ENCODE peak calls at places on chromosomes 4 and X, in ten cellular contexts. One of them, this sample, is unnamed.

GRCh38 chrX:39022106-39022505 is 220.8 kb downstream of the MID1IP1 start:
- DNase-seq in pancreas: no peak
- DNase-seq in A549: no peak
- DNase-seq in left lung: no peak
- DNase-seq in ovary: no peak
- DNase-seq in heart right ventricle: no peak
- DNase-seq in right atrium auricular region: no peak
- DNase-seq in endothelial cell of umbilical vein: no peak
- DNase-seq in left ventricle myocardium inferior: no peak
- DNase-seq in aorta: no peak
- DNase-seq in this sample: no peak

GRCh38 chr4:7806080-7806630 is 133.5 kb downstream of the AFAP1 start:
- DNase-seq in pancreas: no peak
- DNase-seq in A549: peak; percentile 92
- DNase-seq in left lung: peak; percentile 75
- DNase-seq in ovary: peak; percentile 88
- DNase-seq in heart right ventricle: peak; percentile 88
- DNase-seq in right atrium auricular region: peak; percentile 89
- DNase-seq in endothelial cell of umbilical vein: peak; percentile 55
- DNase-seq in left ventricle myocardium inferior: peak; percentile 88
- DNase-seq in aorta: peak; percentile 87
- DNase-seq in this sample: peak; percentile 86

GRCh38 chr4:156347412-156348075 is 393.9 kb upstream of the CTSO start:
- DNase-seq in pancreas: no peak
- DNase-seq in A549: no peak
- DNase-seq in left lung: no peak
- DNase-seq in ovary: no peak
- DNase-seq in heart right ventricle: no peak
- DNase-seq in right atrium auricular region: no peak
- DNase-seq in endothelial cell of umbilical vein: no peak
- DNase-seq in left ventricle myocardium inferior: no peak
- DNase-seq in aorta: no peak
- DNase-seq in this sample: no peak

GRCh38 chrX:24759786-24760185 is 66.1 kb downstream of the POLA1 start:
- DNase-seq in pancreas: no peak
- DNase-seq in A549: no peak
- DNase-seq in left lung: no peak
- DNase-seq in ovary: no peak
- DNase-seq in heart right ventricle: no peak
- DNase-seq in right atrium auricular region: no peak
- DNase-seq in endothelial cell of umbilical vein: no peak
- DNase-seq in left ventricle myocardium inferior: no peak
- DNase-seq in aorta: no peak
- DNase-seq in this sample: no peak

GRCh38 chrX:9525511-9526248 is 60.8 kb downstream of the TBL1X start:
- DNase-seq in pancreas: no peak
- DNase-seq in A549: no peak
- DNase-seq in left lung: no peak
- DNase-seq in ovary: no peak
- DNase-seq in heart right ventricle: no peak
- DNase-seq in right atrium auricular region: no peak
- DNase-seq in endothelial cell of umbilical vein: peak; percentile 20
- DNase-seq in left ventricle myocardium inferior: no peak
- DNase-seq in aorta: no peak
- DNase-seq in this sample: no peak

GRCh38 chr4:139229534-139230039 is 50.4 kb downstream of the MGARP start:
- DNase-seq in pancreas: no peak
- DNase-seq in A549: peak; percentile 49
- DNase-seq in left lung: no peak
- DNase-seq in ovary: no peak
- DNase-seq in heart right ventricle: peak; percentile 12
- DNase-seq in right atrium auricular region: no peak
- DNase-seq in endothelial cell of umbilical vein: peak; percentile 64
- DNase-seq in left ventricle myocardium inferior: no peak
- DNase-seq in aorta: no peak
- DNase-seq in this sample: no peak

GRCh38 chrX:23797371-23798128 is 14.6 kb downstream of the SAT1 start:
- DNase-seq in pancreas: no peak
- DNase-seq in A549: no peak
- DNase-seq in left lung: no peak
- DNase-seq in ovary: no peak
- DNase-seq in heart right ventricle: no peak
- DNase-seq in right atrium auricular region: no peak
- DNase-seq in endothelial cell of umbilical vein: peak; percentile 42
- DNase-seq in left ventricle myocardium inferior: no peak
- DNase-seq in aorta: no peak
- DNase-seq in this sample: no peak

GRCh38 chr4:156137971-156138581 is 184.4 kb upstream of the CTSO start:
- DNase-seq in pancreas: no peak
- DNase-seq in A549: no peak
- DNase-seq in left lung: no peak
- DNase-seq in ovary: no peak
- DNase-seq in heart right ventricle: no peak
- DNase-seq in right atrium auricular region: no peak
- DNase-seq in endothelial cell of umbilical vein: no peak
- DNase-seq in left ventricle myocardium inferior: no peak
- DNase-seq in aorta: no peak
- DNase-seq in this sample: no peak

GRCh38 chr4:1899149-1900086 is 28.2 kb downstream of the NSD2 start:
- DNase-seq in pancreas: peak; percentile 76
- DNase-seq in A549: peak; percentile 76
- DNase-seq in left lung: peak; percentile 67
- DNase-seq in ovary: peak; percentile 65
- DNase-seq in heart right ventricle: peak; percentile 75
- DNase-seq in right atrium auricular region: peak; percentile 69
- DNase-seq in endothelial cell of umbilical vein: peak; percentile 74
- DNase-seq in left ventricle myocardium inferior: peak; percentile 56
- DNase-seq in aorta: peak; percentile 87
- DNase-seq in this sample: peak; percentile 58

GRCh38 chr4:168797176-168797575 is 212.9 kb downstream of the CBR4 start:
- DNase-seq in pancreas: no peak
- DNase-seq in A549: peak; percentile 77
- DNase-seq in left lung: no peak
- DNase-seq in ovary: no peak
- DNase-seq in heart right ventricle: no peak
- DNase-seq in right atrium auricular region: no peak
- DNase-seq in endothelial cell of umbilical vein: peak; percentile 72
- DNase-seq in left ventricle myocardium inferior: no peak
- DNase-seq in aorta: no peak
- DNase-seq in this sample: no peak

GRCh38 chrX:576904-577303 is 53.7 kb upstream of the SHOX start:
- DNase-seq in pancreas: no peak
- DNase-seq in A549: no peak
- DNase-seq in left lung: no peak
- DNase-seq in ovary: no peak
- DNase-seq in heart right ventricle: no peak
- DNase-seq in right atrium auricular region: no peak
- DNase-seq in endothelial cell of umbilical vein: no peak
- DNase-seq in left ventricle myocardium inferior: no peak
- DNase-seq in aorta: no peak
- DNase-seq in this sample: no peak

GRCh38 chr4:70996014-70996353 is 2.5 kb downstream of the DCK start:
- DNase-seq in pancreas: no peak
- DNase-seq in A549: no peak
- DNase-seq in left lung: no peak
- DNase-seq in ovary: no peak
- DNase-seq in heart right ventricle: no peak
- DNase-seq in right atrium auricular region: no peak
- DNase-seq in endothelial cell of umbilical vein: no peak
- DNase-seq in left ventricle myocardium inferior: no peak
- DNase-seq in aorta: no peak
- DNase-seq in this sample: no peak

DNA sequence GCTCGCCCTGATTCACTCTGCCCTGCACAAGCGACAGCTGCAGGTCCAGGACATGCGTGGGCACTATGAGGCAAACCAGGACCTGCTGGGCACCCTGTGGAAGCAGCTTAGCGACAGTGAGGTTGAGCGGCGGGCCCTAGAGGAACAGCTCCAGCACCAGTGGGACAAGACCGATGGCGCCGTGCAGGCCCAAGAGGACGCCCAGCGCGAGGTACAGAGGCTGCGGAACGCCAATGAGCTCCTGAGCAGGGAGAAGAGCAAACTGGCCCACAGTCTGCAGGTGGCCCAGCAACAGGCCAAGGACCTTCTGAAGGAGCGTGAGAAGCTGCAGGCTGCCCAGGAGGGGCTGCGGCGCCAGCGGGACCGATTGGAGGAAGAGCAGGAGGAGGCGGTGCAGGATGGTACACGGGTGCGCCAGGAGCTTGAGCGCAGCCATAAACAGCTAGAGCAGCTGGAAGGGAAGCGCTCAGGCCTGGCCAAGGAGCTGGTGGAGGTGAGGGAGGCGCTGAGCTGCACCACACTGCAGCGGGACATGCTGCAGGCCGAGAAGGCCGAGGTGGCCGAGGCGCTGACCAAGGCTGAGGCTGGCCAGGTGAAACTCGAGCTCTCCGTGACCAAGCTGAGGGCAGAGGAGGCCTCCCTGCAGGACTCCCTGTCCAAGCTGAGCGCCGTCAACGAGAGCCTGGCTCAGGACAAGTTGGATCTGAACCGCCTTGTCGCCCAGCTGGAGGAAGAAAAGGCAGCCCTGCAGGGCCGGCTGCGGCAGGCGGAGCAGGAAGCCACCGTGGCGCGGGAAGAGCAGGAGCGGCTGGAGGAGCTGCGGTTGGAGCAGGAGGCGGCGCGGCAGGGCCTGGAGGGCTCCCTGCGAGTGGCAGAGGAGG is 12.8 kb downstream of the SMIM10L2A start:
- DNase-seq in pancreas: no peak
- DNase-seq in A549: no peak
- DNase-seq in left lung: no peak
- DNase-seq in ovary: no peak
- DNase-seq in heart right ventricle: no peak
- DNase-seq in right atrium auricular region: no peak
- DNase-seq in endothelial cell of umbilical vein: no peak
- DNase-seq in left ventricle myocardium inferior: no peak
- DNase-seq in aorta: no peak
- DNase-seq in this sample: no peak
- H3K27ac ChIP-seq in pancreas: no peak overlapping the region
- H3K27ac ChIP-seq in A549: no peak overlapping the region
- H3K27ac ChIP-seq in left lung: no peak overlapping the region
- H3K27ac ChIP-seq in ovary: no peak overlapping the region
- H3K27ac ChIP-seq in heart right ventricle: no peak overlapping the region
- H3K27ac ChIP-seq in right atrium auricular region: no peak overlapping the region
- H3K27ac ChIP-seq in endothelial cell of umbilical vein: no peak overlapping the region
- H3K27ac ChIP-seq in left ventricle myocardium inferior: no peak overlapping the region
- H3K27ac ChIP-seq in aorta: no peak overlapping the region
- H3K27ac ChIP-seq in this sample: no peak overlapping the region

GRCh38 chr4:104815593-104816156 is 321.0 kb upstream of the CXXC4 start:
- DNase-seq in pancreas: no peak
- DNase-seq in A549: peak; percentile 5
- DNase-seq in left lung: no peak
- DNase-seq in ovary: no peak
- DNase-seq in heart right ventricle: no peak
- DNase-seq in right atrium auricular region: no peak
- DNase-seq in endothelial cell of umbilical vein: no peak
- DNase-seq in left ventricle myocardium inferior: no peak
- DNase-seq in aorta: no peak
- DNase-seq in this sample: no peak

DNA sequence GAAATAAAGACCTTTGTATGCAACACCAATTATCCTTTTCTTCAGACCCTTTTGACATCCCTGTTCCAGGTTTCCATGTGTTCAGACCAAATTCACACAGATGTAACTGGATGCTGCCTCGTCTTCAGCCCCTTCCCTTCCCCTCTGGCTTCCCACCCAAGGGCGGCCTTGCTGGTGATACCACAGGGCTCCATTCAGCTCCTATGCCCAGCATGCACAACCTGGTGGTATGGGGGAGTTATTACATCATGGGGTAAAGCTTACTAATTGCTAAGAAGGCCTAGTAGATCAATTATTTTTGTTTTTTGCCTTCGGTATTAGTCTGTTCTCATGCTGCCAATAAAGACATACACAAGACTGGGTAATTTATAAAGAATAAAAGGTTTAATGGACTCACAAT is 317.0 kb upstream of the CXXC4 start:
- DNase-seq in pancreas: no peak
- DNase-seq in A549: no peak
- DNase-seq in left lung: no peak
- DNase-seq in ovary: no peak
- DNase-seq in heart right ventricle: no peak
- DNase-seq in right atrium auricular region: no peak
- DNase-seq in endothelial cell of umbilical vein: no peak
- DNase-seq in left ventricle myocardium inferior: no peak
- DNase-seq in aorta: no peak
- DNase-seq in this sample: no peak
- H3K27ac ChIP-seq in pancreas: no peak overlapping the region
- H3K27ac ChIP-seq in A549: no peak overlapping the region
- H3K27ac ChIP-seq in left lung: no peak overlapping the region
- H3K27ac ChIP-seq in ovary: no peak overlapping the region
- H3K27ac ChIP-seq in heart right ventricle: no peak overlapping the region
- H3K27ac ChIP-seq in right atrium auricular region: no peak overlapping the region
- H3K27ac ChIP-seq in endothelial cell of umbilical vein: no peak overlapping the region
- H3K27ac ChIP-seq in left ventricle myocardium inferior: no peak overlapping the region
- H3K27ac ChIP-seq in aorta: no peak overlapping the region
- H3K27ac ChIP-seq in this sample: no peak overlapping the region

DNA sequence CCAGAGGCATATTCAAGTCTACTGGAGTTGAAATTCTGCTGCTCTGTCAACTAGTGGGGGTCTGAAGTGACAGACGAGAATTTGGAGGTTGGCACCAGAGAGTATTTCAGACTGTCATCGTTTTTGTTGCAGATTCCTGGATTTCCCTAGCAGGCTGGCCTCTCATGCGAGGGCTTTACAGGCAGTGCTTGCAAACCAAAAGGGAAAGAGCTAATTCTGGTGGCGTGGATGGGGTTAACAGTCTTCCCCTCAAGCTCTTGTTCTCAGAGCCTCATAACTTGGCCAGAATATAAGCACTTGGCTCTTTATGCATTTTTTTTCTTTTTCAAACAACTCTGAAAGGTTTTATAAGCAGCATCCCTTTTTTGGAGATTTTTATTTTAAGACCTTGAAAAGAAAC is at the start of gene SPARCL1:
- DNase-seq in pancreas: no peak
- DNase-seq in A549: no peak
- DNase-seq in left lung: no peak
- DNase-seq in ovary: peak; percentile 46
- DNase-seq in heart right ventricle: peak; percentile 68
- DNase-seq in right atrium auricular region: peak; percentile 68
- DNase-seq in endothelial cell of umbilical vein: no peak
- DNase-seq in left ventricle myocardium inferior: peak; percentile 29
- DNase-seq in aorta: no peak
- DNase-seq in this sample: peak; percentile 57
- H3K27ac ChIP-seq in pancreas: no peak within 1 kb of the TSS
- H3K27ac ChIP-seq in A549: no peak within 1 kb of the TSS
- H3K27ac ChIP-seq in left lung: peak within 1 kb of the TSS; percentile 89
- H3K27ac ChIP-seq in ovary: no peak within 1 kb of the TSS
- H3K27ac ChIP-seq in heart right ventricle: peak within 1 kb of the TSS; percentile 72
- H3K27ac ChIP-seq in right atrium auricular region: peak within 1 kb of the TSS; percentile 87
- H3K27ac ChIP-seq in endothelial cell of umbilical vein: no peak within 1 kb of the TSS
- H3K27ac ChIP-seq in left ventricle myocardium inferior: peak within 1 kb of the TSS; percentile 93
- H3K27ac ChIP-seq in aorta: peak within 1 kb of the TSS; percentile 98
- H3K27ac ChIP-seq in this sample: peak within 1 kb of the TSS; percentile 95

DNA sequence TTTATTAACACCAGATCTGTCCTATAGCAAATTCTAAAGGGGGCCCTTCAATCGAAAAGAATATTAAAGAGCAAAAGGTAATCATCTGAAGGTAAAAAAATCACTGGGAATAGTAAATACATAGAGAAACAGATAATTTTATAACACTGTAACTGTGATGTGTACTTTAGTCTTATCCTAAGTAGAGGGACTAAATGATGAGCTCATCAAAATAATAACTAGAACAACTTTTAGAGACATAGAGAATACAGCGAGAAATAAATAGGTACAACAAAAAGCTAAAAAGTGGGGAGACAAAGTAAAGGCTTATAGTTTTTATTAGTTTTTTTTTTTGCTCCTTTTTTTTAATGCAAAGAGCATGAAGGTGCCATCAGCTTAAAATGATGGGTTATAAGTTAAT is 17.3 kb upstream of the CT83 start:
- DNase-seq in pancreas: no peak
- DNase-seq in A549: no peak
- DNase-seq in left lung: no peak
- DNase-seq in ovary: no peak
- DNase-seq in heart right ventricle: no peak
- DNase-seq in right atrium auricular region: no peak
- DNase-seq in endothelial cell of umbilical vein: no peak
- DNase-seq in left ventricle myocardium inferior: no peak
- DNase-seq in aorta: no peak
- DNase-seq in this sample: no peak
- H3K27ac ChIP-seq in pancreas: no peak overlapping the region
- H3K27ac ChIP-seq in A549: no peak overlapping the region
- H3K27ac ChIP-seq in left lung: no peak overlapping the region
- H3K27ac ChIP-seq in ovary: no peak overlapping the region
- H3K27ac ChIP-seq in heart right ventricle: no peak overlapping the region
- H3K27ac ChIP-seq in right atrium auricular region: no peak overlapping the region
- H3K27ac ChIP-seq in endothelial cell of umbilical vein: no peak overlapping the region
- H3K27ac ChIP-seq in left ventricle myocardium inferior: no peak overlapping the region
- H3K27ac ChIP-seq in aorta: no peak overlapping the region
- H3K27ac ChIP-seq in this sample: no peak overlapping the region